ENCODE peak calls at places on chromosome 12, in ten cellular contexts. M is endothelial cell of umbilical vein, E is astrocyte of the spinal cord, L is ovary, Y is H9, I is mammary epithelial cell, H is A673, Q is nephron progenitor cell, F is HFF-Myc, U is pancreas. B is an unnamed sample.

GRCh38 chr12:65630555-65630954 is 193.7 kb upstream of the HMGA2 start:
- DNase-seq in M (no peak), Q (no peak), I (no peak), E (no peak), U (no peak), L (no peak), Y (no peak), H (no peak), F (no peak), B (no peak)

GRCh38 chr12:52087961-52088820 is 8.7 kb downstream of the SMIM41 start:
- DNase-seq in L (no peak), Q (no peak), U (no peak), F (no peak), E (no peak), I (no peak), H (no peak), M (no peak), Y (no peak), B (peak)

GRCh38 chr12:98698603-98699463 is 53.7 kb downstream of the APAF1 start:
- DNase-seq in F (peak), H (peak), E (peak), M (peak), U (peak), L (peak), I (peak), Y (no peak), Q (no peak), B (peak)

GRCh38 chr12:64780531-64781373 is 21.5 kb upstream of the GNS start:
- DNase-seq in M (peak), I (peak), U (peak), H (peak), L (peak), E (no peak), Q (peak), F (no peak), Y (peak), B (peak)

GRCh38 chr12:77087427-77087826 is 22.1 kb upstream of the E2F7 start:
- DNase-seq in M (peak), H (no peak), I (peak), Y (no peak), Q (no peak), E (peak), F (no peak), L (no peak), U (no peak), B (no peak)

GRCh38 chr12:21774358-21775129 is at the start of gene KCNJ8:
- DNase-seq in U (peak), Q (peak), M (no peak), H (peak), F (no peak), E (peak), L (peak), Y (peak), I (no peak), B (no peak)

GRCh38 chr12:47751561-47751960 is 7.1 kb downstream of the RAPGEF3 start:
- DNase-seq in I (no peak), Q (no peak), E (no peak), L (no peak), Y (no peak), U (no peak), M (no peak), F (no peak), H (no peak), B (no peak)

GRCh38 chr12:10184261-10184843 is 5.5 kb downstream of the TMEM52B start:
- DNase-seq in Q (no peak), E (peak), M (no peak), F (no peak), L (no peak), U (no peak), I (no peak), H (peak), Y (no peak), B (no peak)

GRCh38 chr12:59820594-59821011 is 224.8 kb downstream of the SLC16A7 start:
- DNase-seq in U (no peak), F (peak), Y (no peak), I (no peak), E (no peak), Q (no peak), L (no peak), H (no peak), M (no peak), B (no peak)

GRCh38 chr12:89707992-89708792 is 446 bp downstream of the ATP2B1 start:
- DNase-seq in H (peak), L (peak), Y (peak), F (no peak), I (peak), M (peak), E (peak), Q (peak), U (peak), B (peak)

GRCh38 chr12:24600996-24601395 is 347.9 kb downstream of the BCAT1 start:
- DNase-seq in M (peak), L (no peak), Q (no peak), H (peak), U (no peak), Y (no peak), E (peak), F (peak), I (peak), B (no peak)

GRCh38 chr12:127241056-127241830 is 1025.7 kb upstream of the TMEM132C start:
- DNase-seq in Q (no peak), L (no peak), H (peak), F (no peak), I (peak), E (no peak), Y (no peak), M (no peak), U (no peak), B (no peak)

GRCh38 chr12:124673881-124674617 is 106.6 kb upstream of the NCOR2 start:
- DNase-seq in U (no peak), F (no peak), Q (no peak), I (no peak), H (no peak), L (no peak), M (no peak), Y (no peak), E (no peak), B (no peak)

GRCh38 chr12:121538699-121539061 is 42.1 kb downstream of the KDM2B start:
- DNase-seq in H (no peak), I (no peak), F (no peak), U (no peak), Q (no peak), Y (peak), M (no peak), L (no peak), E (no peak), B (no peak)

GRCh38 chr12:124869011-124869665 is 5.5 kb upstream of the SCARB1 start:
- DNase-seq in I (peak), L (no peak), M (no peak), U (no peak), Y (peak), H (no peak), E (no peak), Q (no peak), F (no peak), B (no peak)

GRCh38 chr12:107436376-107436775 is 249.2 kb upstream of the PWP1 start:
- DNase-seq in H (no peak), L (no peak), Y (peak), Q (no peak), F (no peak), U (no peak), I (peak), E (peak), M (no peak), B (no peak)

GRCh38 chr12:99911967-99912366 is 72.8 kb downstream of the ANKS1B start:
- DNase-seq in Q (no peak), L (no peak), H (no peak), I (no peak), U (no peak), E (no peak), Y (no peak), M (no peak), F (no peak), B (peak)

GRCh38 chr12:127293507-127294310 is 973.3 kb upstream of the TMEM132C start:
- DNase-seq in Y (peak), U (no peak), Q (peak), H (peak), I (peak), F (peak), L (no peak), E (peak), M (no peak), B (no peak)

GRCh38 chr12:57732726-57733593 is 5.6 kb downstream of the AGAP2 start:
- DNase-seq in L (no peak), I (no peak), H (no peak), Q (no peak), F (no peak), U (no peak), Y (no peak), E (no peak), M (no peak), B (no peak)

GRCh38 chr12:24125280-24125679 is 175.8 kb upstream of the SOX5 start:
- DNase-seq in H (no peak), I (no peak), Y (no peak), E (no peak), F (no peak), M (no peak), U (no peak), Q (no peak), L (no peak), B (no peak)

GRCh38 chr12:12432373-12432772 is 75.5 kb downstream of the BORCS5 start:
- DNase-seq in Q (no peak), L (no peak), M (peak), I (peak), U (peak), Y (no peak), F (peak), E (peak), H (no peak), B (no peak)

GRCh38 chr12:29702222-29702621 is 81.5 kb downstream of the TMTC1 start:
- DNase-seq in E (no peak), I (no peak), M (no peak), Y (no peak), L (no peak), F (no peak), U (no peak), Q (no peak), H (no peak), B (no peak)

GRCh38 chr12:93441111-93441616 is 583 bp downstream of the UBE2N start:
- DNase-seq in U (peak), E (peak), Q (no peak), H (peak), L (no peak), I (no peak), Y (peak), F (no peak), M (peak), B (peak)

GRCh38 chr12:82099216-82099615 is 259.0 kb downstream of the CCDC59 start:
- DNase-seq in M (no peak), Q (no peak), H (peak), Y (no peak), F (no peak), L (no peak), I (peak), E (no peak), U (no peak), B (no peak)

GRCh38 chr12:132761032-132761910 is at the start of gene ANKLE2:
- DNase-seq in E (peak), M (peak), I (peak), L (no peak), U (no peak), Q (peak), H (peak), Y (no peak), F (peak), B (peak)

GRCh38 chr12:111271674-111272418 is 97.0 kb downstream of the PHETA1 start:
- DNase-seq in U (no peak), H (peak), E (no peak), M (no peak), Y (no peak), F (no peak), Q (no peak), I (no peak), L (no peak), B (no peak)

GRCh38 chr12:105681341-105681740 is 350.9 kb downstream of the C12orf75 start:
- DNase-seq in L (no peak), Y (no peak), E (no peak), F (no peak), M (no peak), Q (no peak), I (no peak), U (no peak), H (no peak), B (no peak)

GRCh38 chr12:8911606-8912268 is 2.6 kb upstream of the PHC1 start:
- DNase-seq in Q (no peak), I (no peak), E (no peak), L (no peak), Y (no peak), U (no peak), F (no peak), M (no peak), H (no peak), B (no peak)

GRCh38 chr12:116650585-116650984 is 87.3 kb downstream of the SPRING1 start:
- DNase-seq in F (no peak), I (no peak), L (no peak), H (peak), Q (no peak), U (no peak), E (no peak), M (no peak), Y (no peak), B (no peak)

GRCh38 chr12:27501956-27502562 is 21.9 kb upstream of the PPFIBP1 start:
- DNase-seq in M (no peak), Y (no peak), Q (no peak), F (no peak), E (no peak), L (no peak), H (no peak), U (no peak), I (no peak), B (no peak)

DNA sequence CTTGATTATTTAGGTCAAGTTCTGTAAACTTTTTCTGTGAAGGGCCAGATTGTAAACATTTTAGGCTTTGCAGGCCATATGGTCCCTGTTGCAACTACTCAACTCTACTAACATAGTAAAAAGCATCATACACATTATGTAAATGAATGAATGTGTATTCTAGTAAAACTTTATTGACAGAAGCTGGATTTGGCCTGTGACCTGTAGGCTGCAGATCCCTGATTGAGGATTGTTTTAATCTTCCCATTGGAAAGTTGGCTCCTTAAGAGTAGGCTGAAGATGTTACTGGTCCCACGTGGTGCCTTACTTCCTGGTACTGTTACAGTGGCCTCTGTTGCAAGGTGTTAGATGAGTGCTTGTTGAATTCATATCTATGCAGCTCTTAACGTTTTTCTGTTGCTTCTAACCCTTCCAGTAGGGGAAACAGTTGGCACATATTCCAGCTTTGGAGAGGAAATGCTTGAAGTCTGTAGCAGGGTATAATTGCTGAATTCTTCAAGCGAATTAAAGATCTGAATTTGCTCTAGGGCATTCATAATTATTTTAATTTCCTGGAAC is 133.6 kb upstream of the DNM1L start:
- DNase-seq in F (no peak), I (no peak), H (peak), Y (no peak), L (no peak), U (no peak), E (no peak), Q (no peak), M (peak), B (no peak)
- TF ChIP-seq CTCF in F (no peak), I (no peak), H (peak), Y (no peak), L (no peak), U (no peak), E (no peak), Q (no peak), M (no peak), B (no peak)

GRCh38 chr12:130333341-130333740 is 4.3 kb upstream of the PIWIL1 start:
- DNase-seq in H (no peak), F (no peak), Q (no peak), L (no peak), U (no peak), I (no peak), E (no peak), M (no peak), Y (no peak), B (no peak)
- TF ChIP-seq CTCF in H (peak), F (no peak), Q (no peak), L (no peak), U (no peak), I (no peak), E (no peak), M (no peak), Y (peak), B (no peak)

GRCh38 chr12:113463746-113464743 is 7.6 kb downstream of the LHX5 start:
- DNase-seq in I (no peak), M (no peak), Q (no peak), L (no peak), H (no peak), U (no peak), Y (peak), E (no peak), F (no peak), B (no peak)

GRCh38 chr12:113462880-113463745 is 8.6 kb downstream of the LHX5 start:
- DNase-seq in Y (peak), U (no peak), E (no peak), F (no peak), M (no peak), I (no peak), Q (peak), H (no peak), L (no peak), B (no peak)

GRCh38 chr12:113466770-113467153 is 4.9 kb downstream of the LHX5 start:
- DNase-seq in Y (no peak), Q (no peak), F (no peak), E (no peak), M (no peak), U (no peak), L (no peak), H (no peak), I (no peak), B (no peak)

GRCh38 chr12:113465808-113466769 is 5.6 kb downstream of the LHX5 start:
- DNase-seq in M (no peak), H (no peak), L (no peak), F (no peak), Q (no peak), E (no peak), Y (peak), I (no peak), U (no peak), B (no peak)

DNA sequence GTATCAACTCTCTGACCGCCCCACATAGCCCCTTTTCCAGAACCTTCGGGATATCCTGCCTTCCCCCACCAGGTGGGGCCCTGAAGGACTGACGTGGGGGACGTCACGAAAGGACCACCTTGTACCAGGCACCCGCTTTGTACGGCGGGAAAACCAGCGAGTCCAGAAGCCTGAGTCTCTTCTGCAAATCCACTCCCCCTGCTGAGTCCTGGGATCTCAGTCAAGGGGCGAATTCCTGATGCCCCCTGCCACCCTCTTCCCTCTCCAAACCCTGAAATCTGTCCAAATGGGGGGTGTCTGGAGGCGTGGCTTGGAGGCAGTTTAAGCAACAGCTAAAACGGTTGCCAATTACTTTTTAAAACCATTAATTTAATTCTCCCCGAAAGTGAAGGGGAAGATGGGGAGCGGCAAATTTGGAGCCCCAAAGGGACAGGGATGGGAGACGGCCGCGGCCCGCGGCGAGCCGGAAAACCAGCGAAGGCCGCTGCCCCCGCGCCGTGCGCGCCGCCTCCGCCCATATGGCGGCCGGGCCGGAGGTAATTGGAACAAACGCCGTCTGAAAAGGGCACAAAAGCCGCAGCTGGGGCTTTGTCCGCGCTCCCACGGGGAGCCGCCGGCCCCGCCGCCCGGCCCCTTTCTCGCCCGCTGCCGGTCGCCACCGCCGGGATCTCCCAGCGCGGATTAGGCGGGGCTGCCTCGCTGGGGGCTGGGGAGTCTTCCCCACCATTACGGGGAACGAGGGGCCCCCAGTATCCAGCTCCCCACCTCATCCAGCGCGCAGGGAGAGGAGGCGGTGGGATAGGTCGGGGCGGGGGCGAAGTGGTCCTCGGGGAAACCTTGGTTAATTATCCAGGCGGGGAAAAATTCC is 6.6 kb downstream of the LHX5 start:
- DNase-seq in I (no peak), U (no peak), Y (peak), F (no peak), E (no peak), H (no peak), Q (no peak), M (no peak), L (no peak), B (no peak)
- TF ChIP-seq CTCF in I (no peak), U (no peak), Y (no peak), F (no peak), E (no peak), H (no peak), Q (peak), M (no peak), L (no peak), B (no peak)

GRCh38 chr12:19681007-19681406 is 241.7 kb downstream of the AEBP2 start:
- DNase-seq in F (no peak), M (no peak), E (no peak), L (no peak), Q (no peak), Y (peak), H (no peak), I (no peak), U (no peak), B (no peak)
- TF ChIP-seq CTCF in F (no peak), M (no peak), E (no peak), L (no peak), Q (no peak), Y (peak), H (no peak), I (no peak), U (no peak), B (no peak)

GRCh38 chr12:123384318-123384993 is 524 bp downstream of the KMT5A start:
- DNase-seq in L (no peak), F (no peak), I (peak), U (peak), H (peak), M (peak), Q (peak), E (no peak), Y (no peak), B (peak)
- TF ChIP-seq CTCF in L (no peak), F (no peak), I (peak), U (no peak), H (peak), M (no peak), Q (no peak), E (no peak), Y (no peak), B (peak)

GRCh38 chr12:6684609-6685008 is 4.6 kb downstream of the ZNF384 start:
- DNase-seq in Q (peak), H (peak), E (no peak), Y (no peak), M (peak), L (no peak), I (no peak), F (no peak), U (no peak), B (peak)
- TF ChIP-seq CTCF in Q (peak), H (peak), E (peak), Y (peak), M (peak), L (no peak), I (peak), F (peak), U (peak), B (peak)

DNA sequence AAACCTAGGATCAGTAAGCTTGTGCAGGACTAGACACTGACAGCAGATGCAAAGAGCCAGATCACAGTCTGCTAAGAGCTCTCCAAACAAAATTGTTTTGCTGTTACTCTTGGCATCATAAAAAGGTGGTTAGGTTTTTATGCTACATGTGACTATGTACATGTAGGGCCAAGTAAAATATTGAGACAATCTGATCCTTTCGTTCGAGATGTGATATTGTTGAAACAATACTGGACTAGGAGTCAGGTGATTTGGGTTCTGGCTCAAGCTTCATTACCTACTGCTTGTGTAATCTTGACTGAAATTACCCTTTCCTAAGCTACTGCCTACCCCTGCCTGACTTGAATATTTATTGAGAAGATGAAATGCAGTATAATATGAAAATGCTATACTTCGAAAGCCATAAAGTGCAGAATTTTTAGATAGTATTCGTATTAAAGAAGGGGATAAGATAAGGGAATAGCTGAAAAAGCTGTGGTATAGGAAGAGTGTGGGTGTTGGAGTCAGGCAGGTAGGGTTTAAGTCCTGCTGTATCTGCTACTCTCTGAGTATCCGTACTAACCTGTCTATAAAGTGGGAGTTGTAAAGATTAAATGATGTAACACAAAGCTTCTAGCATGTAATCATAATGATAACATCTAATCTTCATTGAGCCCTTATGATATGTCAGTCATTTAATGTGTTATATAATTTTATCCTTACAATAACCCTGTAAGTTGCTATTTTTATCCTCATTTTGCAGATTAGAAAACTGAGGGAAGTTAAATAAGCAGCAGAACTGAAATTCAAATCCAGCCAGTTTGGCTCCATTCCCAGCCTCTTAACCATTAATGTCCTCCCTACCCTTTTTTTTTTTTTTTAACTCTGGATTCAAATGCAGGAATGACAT is 38.6 kb upstream of the ATF1 start:
- DNase-seq in F (peak), H (no peak), Q (no peak), M (no peak), E (peak), U (no peak), L (no peak), Y (no peak), I (no peak), B (no peak)
- TF ChIP-seq CTCF in F (no peak), H (no peak), Q (no peak), M (no peak), E (no peak), U (no peak), L (no peak), Y (no peak), I (no peak), B (no peak)

B was measured in GM13977.